ENCODE peak calls at places on chromosomes 6 and 20, in six cellular contexts. One of them, this sample, is unnamed.

GRCh38 chr6:51843470-51844390 is 243.7 kb downstream of the PKHD1 start:
- DNase-seq in fibroblast of lung: no peak
- DNase-seq in heart right ventricle: no peak
- DNase-seq in AG04450: no peak
- DNase-seq in lower lobe of right lung: no peak
- DNase-seq in colonic mucosa: no peak
- DNase-seq in this sample: no peak

GRCh38 chr6:36769676-36770499 is 69.4 kb downstream of the CPNE5 start:
- DNase-seq in AG04450: no peak
- DNase-seq in lower lobe of right lung: peak; percentile 55
- DNase-seq in colonic mucosa: no peak
- DNase-seq in fibroblast of lung: peak; percentile 59
- DNase-seq in heart right ventricle: no peak
- DNase-seq in this sample: peak; percentile 44

GRCh38 chr20:46808565-46808964 is 86.1 kb upstream of the EYA2 start:
- DNase-seq in colonic mucosa: no peak
- DNase-seq in heart right ventricle: no peak
- DNase-seq in lower lobe of right lung: no peak
- DNase-seq in fibroblast of lung: no peak
- DNase-seq in AG04450: no peak
- DNase-seq in this sample: no peak

GRCh38 chr6:164502838-164503237 is 806.6 kb downstream of the C6orf118 start:
- DNase-seq in heart right ventricle: no peak
- DNase-seq in colonic mucosa: no peak
- DNase-seq in AG04450: no peak
- DNase-seq in fibroblast of lung: no peak
- DNase-seq in lower lobe of right lung: no peak
- DNase-seq in this sample: no peak

GRCh38 chr6:149985506-149985937 is 21.8 kb downstream of the ULBP1 start:
- DNase-seq in heart right ventricle: no peak
- DNase-seq in lower lobe of right lung: no peak
- DNase-seq in colonic mucosa: no peak
- DNase-seq in fibroblast of lung: no peak
- DNase-seq in AG04450: no peak
- DNase-seq in this sample: no peak

GRCh38 chr6:167396068-167396658 is 71.3 kb downstream of the TTLL2 start:
- DNase-seq in fibroblast of lung: no peak
- DNase-seq in AG04450: no peak
- DNase-seq in lower lobe of right lung: no peak
- DNase-seq in heart right ventricle: no peak
- DNase-seq in colonic mucosa: no peak
- DNase-seq in this sample: peak; percentile 22

GRCh38 chr20:48463916-48464315 is 363.9 kb downstream of the PREX1 start:
- DNase-seq in fibroblast of lung: peak; percentile 75
- DNase-seq in heart right ventricle: no peak
- DNase-seq in colonic mucosa: no peak
- DNase-seq in lower lobe of right lung: no peak
- DNase-seq in AG04450: peak; percentile 3
- DNase-seq in this sample: no peak

GRCh38 chr20:48238326-48238725 is 453.0 kb upstream of the SULF2 start:
- DNase-seq in heart right ventricle: no peak
- DNase-seq in fibroblast of lung: peak; percentile 95
- DNase-seq in colonic mucosa: no peak
- DNase-seq in lower lobe of right lung: peak; percentile 13
- DNase-seq in AG04450: no peak
- DNase-seq in this sample: no peak

GRCh38 chr20:63810730-63811490 is 20.2 kb downstream of the ZBTB46 start:
- DNase-seq in lower lobe of right lung: no peak
- DNase-seq in colonic mucosa: no peak
- DNase-seq in fibroblast of lung: no peak
- DNase-seq in heart right ventricle: no peak
- DNase-seq in AG04450: no peak
- DNase-seq in this sample: no peak
- H3K27ac ChIP-seq in lower lobe of right lung: no peak overlapping the region
- H3K27ac ChIP-seq in colonic mucosa: no peak overlapping the region
- H3K27ac ChIP-seq in fibroblast of lung: no peak overlapping the region
- H3K27ac ChIP-seq in heart right ventricle: no peak overlapping the region
- H3K27ac ChIP-seq in AG04450: no peak overlapping the region
- H3K27ac ChIP-seq in this sample: no peak overlapping the region

GRCh38 chr6:165804331-165805066 is 141.5 kb upstream of the PDE10A start:
- DNase-seq in AG04450: no peak
- DNase-seq in fibroblast of lung: peak; percentile 6
- DNase-seq in lower lobe of right lung: no peak
- DNase-seq in colonic mucosa: no peak
- DNase-seq in heart right ventricle: no peak
- DNase-seq in this sample: no peak
- H3K4me3 ChIP-seq in AG04450: peak overlapping the region; percentile 20
- H3K4me3 ChIP-seq in fibroblast of lung: no peak overlapping the region
- H3K4me3 ChIP-seq in lower lobe of right lung: peak overlapping the region; percentile 37
- H3K4me3 ChIP-seq in colonic mucosa: no peak overlapping the region
- H3K4me3 ChIP-seq in heart right ventricle: peak overlapping the region; percentile 10
- H3K4me3 ChIP-seq in this sample: no peak overlapping the region

GRCh38 chr20:19935842-19936241 is 81.3 kb upstream of the NAA20 start:
- DNase-seq in AG04450: no peak
- DNase-seq in heart right ventricle: no peak
- DNase-seq in colonic mucosa: peak; percentile 82
- DNase-seq in lower lobe of right lung: peak; percentile 65
- DNase-seq in fibroblast of lung: no peak
- DNase-seq in this sample: peak; percentile 56
- H3K27ac ChIP-seq in AG04450: no peak overlapping the region
- H3K27ac ChIP-seq in heart right ventricle: peak overlapping the region; percentile 83
- H3K27ac ChIP-seq in colonic mucosa: peak overlapping the region; percentile 71
- H3K27ac ChIP-seq in lower lobe of right lung: peak overlapping the region; percentile 88
- H3K27ac ChIP-seq in fibroblast of lung: no peak overlapping the region
- H3K27ac ChIP-seq in this sample: peak overlapping the region; percentile 1

GRCh38 chr20:31712112-31712553 is 10.5 kb downstream of the BCL2L1 start:
- DNase-seq in colonic mucosa: peak; percentile 47
- DNase-seq in AG04450: no peak
- DNase-seq in fibroblast of lung: no peak
- DNase-seq in heart right ventricle: peak; percentile 81
- DNase-seq in lower lobe of right lung: no peak
- DNase-seq in this sample: peak; percentile 59
- H3K4me3 ChIP-seq in colonic mucosa: no peak overlapping the region
- H3K4me3 ChIP-seq in AG04450: no peak overlapping the region
- H3K4me3 ChIP-seq in fibroblast of lung: peak overlapping the region; percentile 6
- H3K4me3 ChIP-seq in heart right ventricle: no peak overlapping the region
- H3K4me3 ChIP-seq in lower lobe of right lung: peak overlapping the region; percentile 37
- H3K4me3 ChIP-seq in this sample: no peak overlapping the region

GRCh38 chr6:31732029-31732428 is 2.9 kb upstream of the DDAH2 start:
- DNase-seq in colonic mucosa: no peak
- DNase-seq in AG04450: no peak
- DNase-seq in fibroblast of lung: no peak
- DNase-seq in lower lobe of right lung: no peak
- DNase-seq in heart right ventricle: no peak
- DNase-seq in this sample: no peak

GRCh38 chr6:31728767-31729514 is at the start of gene DDAH2:
- DNase-seq in heart right ventricle: no peak
- DNase-seq in AG04450: no peak
- DNase-seq in lower lobe of right lung: peak; percentile 59
- DNase-seq in fibroblast of lung: no peak
- DNase-seq in colonic mucosa: no peak
- DNase-seq in this sample: no peak

GRCh38 chr6:31729515-31729978 is 448 bp upstream of the DDAH2 start:
- DNase-seq in lower lobe of right lung: peak; percentile 94
- DNase-seq in AG04450: peak; percentile 51
- DNase-seq in colonic mucosa: peak; percentile 97
- DNase-seq in heart right ventricle: peak; percentile 94
- DNase-seq in fibroblast of lung: peak; percentile 83
- DNase-seq in this sample: peak; percentile 93

GRCh38 chr6:31730631-31731086 is 1.6 kb upstream of the DDAH2 start:
- DNase-seq in colonic mucosa: no peak
- DNase-seq in heart right ventricle: no peak
- DNase-seq in fibroblast of lung: no peak
- DNase-seq in AG04450: no peak
- DNase-seq in lower lobe of right lung: no peak
- DNase-seq in this sample: no peak

GRCh38 chr6:31729979-31730630 is 1.0 kb upstream of the DDAH2 start:
- DNase-seq in heart right ventricle: peak; percentile 92
- DNase-seq in colonic mucosa: peak; percentile 92
- DNase-seq in AG04450: peak; percentile 75
- DNase-seq in lower lobe of right lung: peak; percentile 88
- DNase-seq in fibroblast of lung: peak; percentile 89
- DNase-seq in this sample: peak; percentile 76
- H3K27ac ChIP-seq in heart right ventricle: peak overlapping the region; percentile 93
- H3K27ac ChIP-seq in colonic mucosa: peak overlapping the region; percentile 96
- H3K27ac ChIP-seq in AG04450: peak overlapping the region; percentile 90
- H3K27ac ChIP-seq in lower lobe of right lung: peak overlapping the region; percentile 93
- H3K27ac ChIP-seq in fibroblast of lung: peak overlapping the region; percentile 76
- H3K27ac ChIP-seq in this sample: peak overlapping the region; percentile 92

GRCh38 chr6:168439791-168440491 is 1.0 kb upstream of the SMOC2 start:
- DNase-seq in colonic mucosa: no peak
- DNase-seq in fibroblast of lung: no peak
- DNase-seq in lower lobe of right lung: no peak
- DNase-seq in heart right ventricle: no peak
- DNase-seq in AG04450: no peak
- DNase-seq in this sample: no peak

GRCh38 chr6:168437751-168438150 is 3.2 kb upstream of the SMOC2 start:
- DNase-seq in fibroblast of lung: no peak
- DNase-seq in heart right ventricle: no peak
- DNase-seq in lower lobe of right lung: no peak
- DNase-seq in AG04450: no peak
- DNase-seq in colonic mucosa: no peak
- DNase-seq in this sample: no peak

GRCh38 chr6:168442646-168443045 is 1.7 kb downstream of the SMOC2 start:
- DNase-seq in colonic mucosa: no peak
- DNase-seq in AG04450: no peak
- DNase-seq in lower lobe of right lung: no peak
- DNase-seq in fibroblast of lung: no peak
- DNase-seq in heart right ventricle: no peak
- DNase-seq in this sample: no peak

GRCh38 chr6:168441434-168442391 is 729 bp downstream of the SMOC2 start:
- DNase-seq in heart right ventricle: no peak
- DNase-seq in lower lobe of right lung: no peak
- DNase-seq in AG04450: no peak
- DNase-seq in colonic mucosa: no peak
- DNase-seq in fibroblast of lung: no peak
- DNase-seq in this sample: no peak

GRCh38 chr6:168440520-168441433 is at the start of gene SMOC2:
- DNase-seq in colonic mucosa: peak; percentile 66
- DNase-seq in AG04450: no peak
- DNase-seq in heart right ventricle: peak; percentile 54
- DNase-seq in fibroblast of lung: no peak
- DNase-seq in lower lobe of right lung: no peak
- DNase-seq in this sample: peak; percentile 22
- H3K4me3 ChIP-seq in colonic mucosa: peak within 1 kb of the TSS; percentile 50
- H3K4me3 ChIP-seq in AG04450: no peak within 1 kb of the TSS
- H3K4me3 ChIP-seq in heart right ventricle: peak within 1 kb of the TSS; percentile 33
- H3K4me3 ChIP-seq in fibroblast of lung: no peak within 1 kb of the TSS
- H3K4me3 ChIP-seq in lower lobe of right lung: peak within 1 kb of the TSS; percentile 53
- H3K4me3 ChIP-seq in this sample: peak within 1 kb of the TSS; percentile 38

DNA sequence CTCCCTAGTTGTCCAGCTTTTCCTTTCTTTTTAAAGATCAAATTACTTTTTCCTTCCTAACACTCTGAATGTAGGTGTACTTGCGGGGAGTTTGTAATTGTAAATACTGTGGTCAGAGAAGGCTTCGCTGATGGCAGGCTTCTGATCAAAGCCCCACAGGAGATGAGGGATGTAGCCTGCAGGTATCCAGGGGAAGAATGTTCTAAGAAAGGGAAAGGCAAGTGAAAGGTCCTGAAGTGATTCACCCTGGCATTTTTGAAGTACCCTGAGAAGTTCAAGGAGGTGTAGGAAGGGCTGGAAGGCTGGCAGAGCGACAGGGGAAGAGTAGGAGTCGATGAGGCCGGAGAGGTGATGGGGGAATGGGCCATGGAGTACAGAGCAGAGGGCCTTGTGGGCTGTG is 38.2 kb upstream of the CCN6 start:
- DNase-seq in heart right ventricle: no peak
- DNase-seq in AG04450: no peak
- DNase-seq in lower lobe of right lung: no peak
- DNase-seq in fibroblast of lung: peak; percentile 30
- DNase-seq in colonic mucosa: no peak
- DNase-seq in this sample: no peak
- H3K27ac ChIP-seq in heart right ventricle: peak overlapping the region; percentile 75
- H3K27ac ChIP-seq in AG04450: no peak overlapping the region
- H3K27ac ChIP-seq in lower lobe of right lung: no peak overlapping the region
- H3K27ac ChIP-seq in fibroblast of lung: no peak overlapping the region
- H3K27ac ChIP-seq in colonic mucosa: no peak overlapping the region
- H3K27ac ChIP-seq in this sample: no peak overlapping the region

GRCh38 chr6:111482236-111482958 is 621 bp downstream of the REV3L start:
- DNase-seq in fibroblast of lung: peak; percentile 52
- DNase-seq in colonic mucosa: peak; percentile 53
- DNase-seq in AG04450: no peak
- DNase-seq in lower lobe of right lung: peak; percentile 66
- DNase-seq in heart right ventricle: peak; percentile 43
- DNase-seq in this sample: peak; percentile 46

GRCh38 chr6:111484655-111484974 is 1.6 kb upstream of the REV3L start:
- DNase-seq in fibroblast of lung: peak; percentile 22
- DNase-seq in colonic mucosa: no peak
- DNase-seq in lower lobe of right lung: no peak
- DNase-seq in AG04450: no peak
- DNase-seq in heart right ventricle: no peak
- DNase-seq in this sample: peak; percentile 18

GRCh38 chr6:111485316-111485715 is 2.3 kb upstream of the REV3L start:
- DNase-seq in fibroblast of lung: peak; percentile 39
- DNase-seq in colonic mucosa: no peak
- DNase-seq in lower lobe of right lung: no peak
- DNase-seq in heart right ventricle: no peak
- DNase-seq in AG04450: no peak
- DNase-seq in this sample: no peak

GRCh38 chr6:111482959-111483735 is at the start of gene REV3L:
- DNase-seq in colonic mucosa: peak; percentile 95
- DNase-seq in AG04450: peak; percentile 78
- DNase-seq in fibroblast of lung: peak; percentile 86
- DNase-seq in lower lobe of right lung: peak; percentile 88
- DNase-seq in heart right ventricle: peak; percentile 93
- DNase-seq in this sample: peak; percentile 90

GRCh38 chr6:111483736-111484654 is 977 bp upstream of the REV3L start:
- DNase-seq in colonic mucosa: peak; percentile 93
- DNase-seq in fibroblast of lung: peak; percentile 99
- DNase-seq in AG04450: peak; percentile 95
- DNase-seq in heart right ventricle: peak; percentile 95
- DNase-seq in lower lobe of right lung: peak; percentile 96
- DNase-seq in this sample: peak; percentile 83
- H3K4me3 ChIP-seq in colonic mucosa: peak overlapping the region; percentile 85
- H3K4me3 ChIP-seq in fibroblast of lung: peak overlapping the region; percentile 87
- H3K4me3 ChIP-seq in AG04450: peak overlapping the region; percentile 60
- H3K4me3 ChIP-seq in heart right ventricle: peak overlapping the region; percentile 87
- H3K4me3 ChIP-seq in lower lobe of right lung: peak overlapping the region; percentile 81
- H3K4me3 ChIP-seq in this sample: peak overlapping the region; percentile 98